ENCODE peak calls at places on chromosomes 12 and 14, in five cellular contexts. K is upper lobe of left lung, B is K562, F is HepG2, D is GM12878. H is an unnamed sample. For H3K36me3, the result is how much of the 10 kb centered on the place peaks cover.

GRCh38 chr14:49623941-49624806 is 3.6 kb downstream of the MGAT2 start:
- ATAC-seq in D (peak), F (no peak), B (peak), K (no peak), H (no peak)

GRCh38 chr12:63151898-63152700 is 1.1 kb upstream of the AVPR1A start:
- ATAC-seq in K (peak), B (peak), F (peak), D (peak), H (peak)

GRCh38 chr14:75667099-75667498 is 6.1 kb downstream of the TTLL5 start:
- ATAC-seq in F (no peak), B (no peak), K (no peak), D (no peak), H (no peak)

GRCh38 chr12:64256166-64256800 is 34.2 kb upstream of the KICS2 start:
- ATAC-seq in B (peak), K (peak), D (peak), F (no peak), H (no peak)

GRCh38 chr12:111203969-111204368 is 164.9 kb downstream of the PHETA1 start:
- ATAC-seq in K (no peak), B (no peak), F (no peak), D (no peak), H (no peak)

GRCh38 chr12:77122661-77123060 is 57.3 kb upstream of the E2F7 start:
- ATAC-seq in B (no peak), K (no peak), F (no peak), D (no peak), H (no peak)

GRCh38 chr14:61671086-61671485 is 24.2 kb upstream of the HIF1A start:
- ATAC-seq in F (no peak), K (no peak), B (no peak), D (peak), H (no peak)

GRCh38 chr12:27273114-27273513 is 29.0 kb downstream of the STK38L start:
- ATAC-seq in K (no peak), B (no peak), D (no peak), F (peak), H (no peak)

GRCh38 chr14:61350427-61350826 is 29.0 kb downstream of the PRKCH start:
- ATAC-seq in F (no peak), B (no peak), D (peak), K (no peak), H (no peak)

GRCh38 chr12:26971963-26972362 is 33.7 kb downstream of the FGFR1OP2 start:
- ATAC-seq in B (no peak), F (no peak), K (no peak), D (peak), H (no peak)

GRCh38 chr12:94289551-94290312 is 141.4 kb downstream of the PLXNC1 start:
- ATAC-seq in K (peak), D (no peak), F (no peak), B (peak), H (peak)

GRCh38 chr14:68662395-68662794 is 130.5 kb downstream of the ZFP36L1 start:
- ATAC-seq in F (no peak), K (no peak), B (no peak), D (no peak), H (no peak)

GRCh38 chr12:78898416-78898815 is 33.8 kb downstream of the SYT1 start:
- ATAC-seq in D (no peak), K (no peak), F (no peak), B (no peak), H (no peak)

GRCh38 chr12:64323476-64324225 is 66.9 kb downstream of the C12orf56 start:
- ATAC-seq in D (no peak), K (no peak), B (no peak), F (no peak), H (no peak)

GRCh38 chr12:56941299-56942017 is 7.2 kb upstream of the SDR9C7 start:
- ATAC-seq in K (peak), F (peak), D (peak), B (peak), H (peak)

GRCh38 chr14:31926123-31926522 is 151.0 kb upstream of the ARHGAP5 start:
- ATAC-seq in K (peak), B (peak), F (peak), D (peak), H (no peak)

GRCh38 chr14:36268957-36269734 is 51.3 kb downstream of the MBIP start:
- ATAC-seq in D (no peak), K (no peak), B (no peak), F (no peak), H (no peak)

GRCh38 chr14:70754989-70755388 is 54.3 kb downstream of the MAP3K9 start:
- ATAC-seq in D (no peak), B (no peak), F (no peak), K (peak), H (no peak)

GRCh38 chr14:58960945-58961731 is 227.3 kb upstream of the DAAM1 start:
- ATAC-seq in D (no peak), F (no peak), K (no peak), B (no peak), H (no peak)

GRCh38 chr12:466039-466438 is 6.3 kb downstream of the B4GALNT3 start:
- ATAC-seq in F (peak), B (no peak), D (no peak), K (no peak), H (no peak)

GRCh38 chr12:47739959-47740358 is 14.7 kb upstream of the ENDOU start:
- ATAC-seq in F (peak), B (peak), D (peak), K (peak), H (no peak)

GRCh38 chr12:75705749-75706719 is 194.6 kb upstream of the KRR1 start:
- ATAC-seq in K (peak), F (no peak), B (peak), D (no peak), H (peak)

GRCh38 chr14:96624661-96625435 is 122.7 kb downstream of the PAPOLA start:
- ATAC-seq in K (no peak), B (peak), F (peak), D (no peak), H (no peak)

GRCh38 chr12:13223941-13224340 is 27.4 kb downstream of the EMP1 start:
- ATAC-seq in F (no peak), D (no peak), B (no peak), K (peak), H (peak)

GRCh38 chr14:55963295-55963694 is 154.9 kb upstream of the PELI2 start:
- ATAC-seq in B (no peak), F (no peak), K (no peak), D (no peak), H (no peak)

GRCh38 chr12:14356147-14356546 is 9.3 kb upstream of the ATF7IP start:
- ATAC-seq in K (no peak), B (no peak), D (no peak), F (no peak), H (no peak)

GRCh38 chr14:105439710-105440553 is 20.3 kb downstream of the MTA1 start:
- ATAC-seq in K (peak), F (peak), D (no peak), B (no peak), H (no peak)

GRCh38 chr12:131751335-131751734 is 40.4 kb downstream of the SFSWAP start:
- ATAC-seq in K (no peak), D (no peak), B (no peak), F (no peak), H (no peak)
- H3K36me3 ChIP-seq in K (under half), D (under half), B (half or more), F (under half), H (under half)

DNA sequence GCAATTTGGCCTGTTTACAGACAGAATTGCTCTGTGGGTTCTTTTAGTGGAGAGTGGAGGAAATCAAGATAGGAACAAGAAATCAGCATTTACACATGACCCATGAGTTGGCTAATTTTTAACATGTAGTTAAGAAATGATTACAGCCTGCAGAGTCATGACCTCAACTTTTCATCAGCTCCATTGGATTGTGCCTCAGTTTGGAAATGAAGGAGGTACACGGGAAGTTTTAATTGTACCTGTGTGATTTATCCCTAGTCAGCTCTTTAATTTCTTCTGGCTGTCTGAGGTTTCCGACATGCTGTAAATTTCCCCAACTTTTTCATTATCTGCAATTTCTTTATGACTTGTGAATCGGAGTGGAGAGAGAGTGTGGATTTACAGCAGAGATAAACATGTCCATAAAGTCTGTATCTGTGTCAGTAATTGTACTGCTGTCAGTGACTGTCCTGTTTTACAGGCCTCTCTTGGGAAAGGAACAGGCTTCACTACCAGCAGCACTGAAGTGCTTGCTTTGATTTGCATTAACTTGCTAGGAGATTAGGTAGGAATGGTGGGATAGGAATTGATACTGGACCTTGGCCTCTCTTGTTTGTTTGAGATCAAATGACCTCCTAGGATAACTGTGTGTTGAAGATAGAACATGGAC is 49.2 kb downstream of the LIN52 start:
- ATAC-seq in D (peak), B (peak), K (no peak), F (peak), H (no peak)
- TF ChIP-seq POLR2A in D (no peak), B (no peak), K (no peak), F (no peak), H (no peak)

GRCh38 chr12:48929551-48929950 is 4.3 kb upstream of the FKBP11 start:
- ATAC-seq in B (no peak), F (no peak), K (no peak), D (no peak), H (no peak)
- TF ChIP-seq EP300 in B (no peak), F (no peak), K (no peak), D (no peak), H (no peak)

DNA sequence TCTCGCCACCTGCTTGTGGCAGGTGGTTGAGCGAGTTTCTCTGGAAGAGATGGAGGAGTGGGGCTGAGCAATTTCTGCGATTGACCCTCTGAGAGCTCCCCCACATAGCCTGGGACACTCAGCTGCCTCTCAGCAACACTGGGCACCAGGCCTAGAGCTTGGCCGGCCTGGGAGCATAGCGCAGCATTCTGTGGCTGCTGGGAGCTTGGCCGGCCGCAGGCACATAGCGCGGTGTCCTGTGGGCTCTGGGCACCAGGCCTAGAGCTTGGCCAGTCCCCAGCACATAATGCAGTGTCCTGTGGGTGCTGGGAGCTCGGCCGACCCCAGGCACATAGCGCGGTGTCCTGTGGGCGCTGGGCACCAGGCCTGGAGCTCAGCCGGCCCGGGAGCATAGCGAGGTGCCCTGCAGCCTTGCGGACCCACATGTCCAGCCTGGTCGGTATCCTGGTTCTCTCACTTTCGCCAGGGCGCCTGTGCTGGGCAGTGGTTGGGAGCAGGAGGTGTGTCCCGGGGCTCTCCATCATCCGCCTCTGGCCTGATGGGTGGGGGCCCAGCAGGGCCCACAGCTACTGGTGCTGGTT is 43.7 kb downstream of the LRCOL1 start:
- ATAC-seq in F (no peak), D (no peak), K (no peak), B (no peak), H (no peak)
- H3K36me3 ChIP-seq in F (under half), D (under half), K (under half), B (half or more), H (half or more)

GRCh38 chr12:100951756-100952155 is 157.2 kb downstream of the ANO4 start:
- ATAC-seq in B (no peak), D (no peak), K (no peak), F (no peak), H (no peak)
- TF ChIP-seq POLR2A in B (no peak), D (no peak), K (no peak), F (no peak), H (no peak)

GRCh38 chr12:12046401-12046800 is 24.3 kb upstream of the BCL2L14 start:
- ATAC-seq in B (no peak), F (no peak), K (no peak), D (no peak), H (no peak)
- TF ChIP-seq EP300 in B (no peak), F (no peak), K (no peak), D (no peak), H (no peak)

GRCh38 chr12:120213758-120214157 is 12.8 kb upstream of the RPLP0 start:
- ATAC-seq in D (no peak), F (no peak), B (no peak), K (no peak), H (no peak)

GRCh38 chr12:120211904-120212283 is 11.0 kb upstream of the RPLP0 start:
- ATAC-seq in K (no peak), B (no peak), D (no peak), F (no peak), H (no peak)

GRCh38 chr12:120209851-120210250 is 8.9 kb upstream of the RPLP0 start:
- ATAC-seq in B (no peak), D (no peak), K (no peak), F (no peak), H (no peak)

GRCh38 chr12:120212301-120212700 is 11.4 kb upstream of the RPLP0 start:
- ATAC-seq in F (no peak), D (no peak), K (no peak), B (no peak), H (no peak)

GRCh38 chr12:120211243-120211903 is 10.5 kb upstream of the RPLP0 start:
- ATAC-seq in K (no peak), F (no peak), B (no peak), D (no peak), H (no peak)
- H3K36me3 ChIP-seq in K (under half), F (under half), B (half or more), D (under half), H (half or more)